ENCODE peak calls at places on chromosomes 16 and 17, in seven cellular contexts. M is psoas muscle; V is CD8-positive, alpha-beta T cell; E is suprapubic skin; W is cardiac muscle cell; X is transverse colon; F is endothelial cell of umbilical vein. N is an unnamed sample. For H3K4me1, the result is how much of the 10 kb centered on the place peaks cover.

GRCh38 chr17:9668532-9668931 is 23.2 kb downstream of the USP43 start:
- DNase-seq in M (no peak), V (no peak), E (peak), W (peak), X (no peak), F (no peak), N (no peak)

GRCh38 chr16:1306344-1306743 is 3.1 kb upstream of the UBE2I start:
- DNase-seq in M (no peak), V (no peak), E (no peak), W (no peak), X (no peak), F (no peak), N (no peak)

GRCh38 chr17:32936894-32937500 is 9.0 kb downstream of the TMEM98 start:
- DNase-seq in M (peak), V (peak), E (no peak), W (peak), X (peak), F (peak), N (peak)

GRCh38 chr17:44781553-44782348 is 23.0 kb downstream of the ADAM11 start:
- DNase-seq in M (no peak), V (no peak), E (no peak), W (peak), X (no peak), F (no peak), N (no peak)

GRCh38 chr17:17351356-17351891 is 48.3 kb downstream of the NT5M start:
- DNase-seq in M (no peak), V (no peak), E (peak), W (no peak), X (no peak), F (no peak), N (no peak)

GRCh38 chr17:28160610-28161009 is 118.1 kb downstream of the NLK start:
- DNase-seq in M (no peak), V (no peak), E (no peak), W (no peak), X (no peak), F (no peak), N (no peak)

GRCh38 chr17:19384723-19385391 is 2.1 kb downstream of the MFAP4 start:
- DNase-seq in M (peak), V (no peak), E (peak), W (peak), X (peak), F (no peak), N (peak)

GRCh38 chr16:180101-180920 is at the start of gene HBQ1:
- DNase-seq in M (no peak), V (peak), E (no peak), W (peak), X (no peak), F (peak), N (no peak)

GRCh38 chr16:35431829-35432663 is 1972.6 kb downstream of the TP53TG3F start:
- DNase-seq in M (no peak), V (no peak), E (no peak), W (no peak), X (no peak), F (no peak), N (no peak)

GRCh38 chr16:11218324-11218962 is 37.6 kb downstream of the SOCS1 start:
- DNase-seq in M (no peak), V (no peak), E (no peak), W (no peak), X (no peak), F (no peak), N (no peak)

GRCh38 chr17:3401786-3402185 is 3.6 kb upstream of the OR1E1 start:
- DNase-seq in M (no peak), V (no peak), E (no peak), W (no peak), X (no peak), F (no peak), N (no peak)

GRCh38 chr16:76511203-76511602 is 234.0 kb downstream of the CNTNAP4 start:
- DNase-seq in M (no peak), V (no peak), E (no peak), W (no peak), X (no peak), F (no peak), N (no peak)

GRCh38 chr17:32111141-32111771 is 31.0 kb upstream of the RHOT1 start:
- DNase-seq in M (peak), V (peak), E (no peak), W (peak), X (peak), F (peak), N (peak)

GRCh38 chr17:61402978-61403845 is 3.6 kb downstream of the TBX2 start:
- DNase-seq in M (peak), V (no peak), E (no peak), W (no peak), X (no peak), F (no peak), N (peak)

GRCh38 chr17:82882715-82883446 is 43.1 kb upstream of the ZNF750 start:
- DNase-seq in M (no peak), V (peak), E (no peak), W (no peak), X (peak), F (no peak), N (no peak)

GRCh38 chr17:69828087-69828486 is 246.9 kb upstream of the KCNJ16 start:
- DNase-seq in M (peak), V (no peak), E (no peak), W (peak), X (no peak), F (peak), N (no peak)

GRCh38 chr16:8996891-8997290 is 33.2 kb upstream of the USP7 start:
- DNase-seq in M (no peak), V (no peak), E (no peak), W (no peak), X (no peak), F (no peak), N (no peak)

GRCh38 chr17:64345691-64346376 is 44.8 kb downstream of the PECAM1 start:
- DNase-seq in M (no peak), V (no peak), E (no peak), W (no peak), X (no peak), F (peak), N (no peak)

GRCh38 chr17:66835476-66835875 is 559 bp downstream of the CACNG5 start:
- DNase-seq in M (no peak), V (no peak), E (no peak), W (no peak), X (no peak), F (no peak), N (no peak)

GRCh38 chr16:2498531-2499253 is 15.1 kb upstream of the ATP6V0C start:
- DNase-seq in M (no peak), V (no peak), E (peak), W (no peak), X (no peak), F (no peak), N (no peak)

GRCh38 chr17:14360851-14361250 is 60.0 kb downstream of the HS3ST3B1 start:
- DNase-seq in M (no peak), V (no peak), E (no peak), W (no peak), X (no peak), F (no peak), N (no peak)

GRCh38 chr16:77898671-77899211 is 110.4 kb downstream of the VAT1L start:
- DNase-seq in M (no peak), V (no peak), E (no peak), W (peak), X (no peak), F (no peak), N (no peak)

GRCh38 chr16:57727610-57728009 is 8.0 kb upstream of the KATNB1 start:
- DNase-seq in M (no peak), V (no peak), E (no peak), W (no peak), X (no peak), F (no peak), N (no peak)

GRCh38 chr16:9159839-9160550 is 68.6 kb downstream of the HAPSTR1 start:
- DNase-seq in M (no peak), V (no peak), E (no peak), W (peak), X (peak), F (peak), N (peak)

GRCh38 chr16:59611556-59611955 is 877.4 kb upstream of the GOT2 start:
- DNase-seq in M (no peak), V (no peak), E (no peak), W (no peak), X (no peak), F (no peak), N (no peak)

GRCh38 chr17:78986048-78986648 is 6.4 kb upstream of the LGALS3BP start:
- DNase-seq in M (peak), V (peak), E (no peak), W (peak), X (peak), F (peak), N (no peak)

DNA sequence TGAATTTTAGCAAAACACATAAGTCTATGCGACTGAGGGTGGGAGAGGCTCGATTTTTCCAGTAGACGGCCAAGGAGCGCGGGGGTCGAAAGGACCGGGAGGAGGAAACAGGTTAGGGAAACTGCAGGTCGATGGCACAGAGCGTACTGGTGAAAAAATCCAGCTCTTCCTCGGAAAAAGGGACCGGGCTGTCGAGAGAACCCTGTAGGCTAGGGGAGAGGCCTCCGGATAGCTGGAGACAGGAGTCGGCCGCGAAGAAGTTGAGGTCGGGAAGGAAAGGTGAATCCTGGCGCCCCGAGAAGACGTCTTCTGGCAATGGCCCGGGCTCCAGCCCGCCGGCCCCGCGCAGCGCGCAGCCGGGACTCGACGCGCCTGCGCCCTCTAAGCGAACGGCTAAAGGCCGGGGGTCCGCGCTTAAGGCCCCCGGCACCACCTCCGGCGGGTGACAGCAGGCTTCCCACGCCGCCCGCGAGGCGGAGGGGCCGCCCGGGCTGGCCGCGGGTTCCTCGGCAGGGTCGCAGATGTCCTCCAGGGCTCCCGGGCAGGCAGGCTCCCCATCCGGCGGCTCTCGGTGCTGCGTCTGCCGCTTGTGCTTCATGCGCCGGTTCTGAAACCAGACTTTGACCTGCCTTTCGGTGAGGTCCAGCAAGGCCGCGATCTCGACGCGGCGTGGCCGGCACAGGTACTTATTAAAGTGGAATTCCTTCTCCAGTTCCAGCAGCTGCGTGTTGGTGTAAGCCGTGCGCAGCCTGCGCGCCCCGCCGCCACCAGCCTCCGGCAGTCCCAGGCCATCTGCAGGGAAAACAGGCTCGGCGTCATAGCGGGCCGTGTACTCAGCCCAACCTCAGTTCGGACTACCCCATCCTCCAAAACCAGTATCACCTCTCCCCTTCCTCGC is 1.7 kb downstream of the HOXB2 start:
- DNase-seq in M (peak), V (peak), E (no peak), W (peak), X (peak), F (peak), N (no peak)
- TF ChIP-seq CTCF in M (peak), V (no peak), E (peak), W (no peak), X (peak), F (peak), N (no peak)

DNA sequence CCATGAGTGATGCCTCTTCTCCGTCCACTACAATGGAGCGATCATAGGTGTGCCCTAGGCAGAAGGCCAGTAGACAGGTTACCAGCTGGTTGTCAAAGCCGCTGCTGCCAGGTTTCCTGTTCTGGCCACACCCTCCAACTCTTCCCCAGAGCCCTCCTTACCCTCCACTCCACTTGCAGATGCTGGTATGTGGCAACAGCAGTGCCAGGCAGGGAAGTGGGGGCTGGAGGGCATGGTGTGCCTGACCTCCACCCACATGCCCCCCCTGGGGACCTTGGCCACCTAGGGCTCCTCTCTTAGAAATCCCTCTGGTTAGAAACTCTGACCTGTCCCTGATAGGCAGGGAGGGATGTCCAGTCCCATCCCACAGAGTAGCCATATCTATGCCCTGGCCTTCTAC is 1.5 kb downstream of the RRAD start:
- DNase-seq in M (no peak), V (no peak), E (no peak), W (no peak), X (no peak), F (no peak), N (no peak)
- H3K4me1 ChIP-seq in M (under half), V (under half), E (under half), W (half or more), X (under half), F (under half), N (under half)

GRCh38 chr16:31674686-31675085 is 147.0 kb downstream of the AHSP start:
- DNase-seq in M (no peak), V (no peak), E (no peak), W (no peak), X (no peak), F (no peak), N (no peak)
- TF ChIP-seq CTCF in M (no peak), V (no peak), E (no peak), W (no peak), X (no peak), F (no peak), N (no peak)

DNA sequence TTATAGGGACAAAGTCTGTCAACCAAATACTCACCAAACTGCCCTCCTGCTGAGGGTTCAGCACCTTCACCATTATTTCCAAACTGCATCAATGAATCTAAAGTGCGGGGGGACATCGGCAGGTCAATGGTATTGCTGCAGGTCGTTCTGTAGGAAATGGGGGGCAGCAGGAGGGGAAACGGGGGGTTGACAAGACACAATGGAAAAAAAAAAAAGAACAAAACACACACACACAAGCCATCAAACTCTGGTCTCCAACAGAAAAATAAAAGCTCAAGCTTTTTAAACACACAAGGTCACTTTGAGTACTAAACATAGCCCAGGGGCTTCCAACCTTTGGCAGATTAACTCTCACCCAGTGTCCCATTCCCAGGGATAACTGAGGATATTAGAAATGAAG is 28.5 kb downstream of the STAT5A start:
- DNase-seq in M (no peak), V (no peak), E (no peak), W (no peak), X (no peak), F (no peak), N (no peak)
- H3K4me1 ChIP-seq in M (under half), V (half or more), E (under half), W (under half), X (under half), F (half or more), N (under half)

GRCh38 chr17:80998388-80999223 is 7.0 kb downstream of the CHMP6 start:
- DNase-seq in M (no peak), V (no peak), E (no peak), W (no peak), X (no peak), F (no peak), N (no peak)

GRCh38 chr17:80999224-81000088 is 7.8 kb downstream of the CHMP6 start:
- DNase-seq in M (no peak), V (no peak), E (no peak), W (no peak), X (no peak), F (no peak), N (no peak)

GRCh38 chr17:80997471-80998387 is 6.1 kb downstream of the CHMP6 start:
- DNase-seq in M (no peak), V (no peak), E (no peak), W (no peak), X (no peak), F (no peak), N (no peak)

GRCh38 chr17:80995131-80995530 is 3.5 kb downstream of the CHMP6 start:
- DNase-seq in M (no peak), V (no peak), E (no peak), W (no peak), X (no peak), F (no peak), N (no peak)

GRCh38 chr17:80996422-80997305 is 5.0 kb downstream of the CHMP6 start:
- DNase-seq in M (no peak), V (no peak), E (no peak), W (no peak), X (no peak), F (no peak), N (no peak)
- TF ChIP-seq CTCF in M (no peak), V (no peak), E (no peak), W (no peak), X (no peak), F (no peak), N (no peak)

GRCh38 chr17:34126496-34126895 is 128.6 kb upstream of the CCL2 start:
- DNase-seq in M (no peak), V (no peak), E (no peak), W (no peak), X (no peak), F (no peak), N (no peak)

GRCh38 chr17:34126965-34127364 is 128.1 kb upstream of the CCL2 start:
- DNase-seq in M (no peak), V (no peak), E (no peak), W (no peak), X (no peak), F (no peak), N (no peak)

GRCh38 chr17:34125921-34126320 is 129.2 kb upstream of the CCL2 start:
- DNase-seq in M (no peak), V (no peak), E (no peak), W (no peak), X (no peak), F (no peak), N (no peak)

GRCh38 chr17:34122529-34122928 is 132.6 kb upstream of the CCL2 start:
- DNase-seq in M (no peak), V (no peak), E (peak), W (no peak), X (no peak), F (no peak), N (no peak)

DNA sequence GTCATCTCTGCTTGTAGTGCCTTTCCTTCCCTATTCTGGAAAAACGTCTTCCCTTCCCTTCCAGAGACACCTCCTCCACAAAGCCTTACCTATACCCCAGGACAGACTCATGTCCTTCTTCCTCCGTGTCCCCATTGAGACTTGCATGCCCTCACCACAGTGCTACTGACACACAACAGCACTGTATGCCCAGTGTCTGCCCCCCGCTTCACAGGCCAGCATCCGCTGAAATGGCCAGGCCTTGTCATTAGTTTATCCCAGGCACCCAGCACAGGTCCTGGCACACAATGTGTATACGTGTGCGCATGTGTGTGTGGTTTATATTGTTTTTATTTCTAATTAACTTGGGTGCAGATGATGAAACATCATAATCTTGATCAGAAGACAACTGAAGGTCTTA is 130.1 kb upstream of the CCL2 start:
- DNase-seq in M (no peak), V (no peak), E (no peak), W (no peak), X (no peak), F (no peak), N (no peak)
- H3K4me1 ChIP-seq in M (under half), V (under half), E (under half), W (under half), X (under half), F (under half), N (under half)

DNA sequence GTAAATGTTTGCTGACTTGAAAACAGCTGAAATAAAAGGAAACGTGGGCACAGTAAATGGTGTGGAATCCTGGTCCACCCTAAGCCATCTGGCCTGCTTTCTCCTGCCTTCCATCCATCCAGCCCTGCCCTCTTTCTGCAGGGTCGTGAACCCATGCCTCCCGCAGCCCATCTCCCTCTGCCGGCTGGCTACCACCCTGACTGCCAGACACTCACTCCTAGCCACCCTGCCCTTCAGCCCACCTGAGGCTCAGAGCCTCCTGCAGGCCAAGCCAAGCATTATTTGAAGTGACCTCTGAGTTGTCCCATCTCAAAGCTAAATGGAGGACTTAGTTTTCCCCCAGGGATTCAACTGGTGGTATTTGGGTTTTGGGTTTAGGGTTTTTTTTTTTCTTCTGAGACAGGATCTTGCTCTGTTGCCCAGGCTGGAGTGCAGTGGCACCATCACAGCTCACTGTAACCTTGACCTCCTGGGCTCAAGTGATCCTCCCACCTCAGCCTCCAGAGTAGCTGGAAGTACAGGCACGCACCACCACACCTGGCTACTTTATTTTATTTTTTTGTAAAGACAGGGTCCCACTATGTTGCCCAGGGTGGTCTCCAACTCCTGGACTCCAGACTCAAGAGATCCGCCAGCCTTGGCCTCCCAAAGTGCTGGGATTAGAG is 8.4 kb downstream of the ZDHHC1 start:
- DNase-seq in M (no peak), V (no peak), E (no peak), W (no peak), X (no peak), F (no peak), N (no peak)
- TF ChIP-seq CTCF in M (no peak), V (no peak), E (no peak), W (no peak), X (no peak), F (peak), N (no peak)

N was measured in ovary.